ENCODE peak calls at places on chromosomes 11 and 22, in eight cellular contexts. K, Y, G, U, B, I, M and A are unnamed samples.

GRCh38 chr11:86116386-86116726 is 47.5 kb upstream of the PICALM start:
- DNase-seq in M (no peak), Y (no peak), B (peak; percentile 40), G (no peak), U (no peak), I (no peak), K (no peak), A (no peak)

GRCh38 chr11:115699733-115700132 is 195.5 kb upstream of the CADM1 start:
- DNase-seq in G (no peak), M (no peak), K (no peak), U (no peak), I (no peak), B (no peak), Y (no peak), A (no peak)

GRCh38 chr11:14908214-14908880 is 16.3 kb upstream of the CYP2R1 start:
- DNase-seq in I (no peak), U (peak; percentile 40), G (no peak), Y (peak; percentile 35), K (no peak), B (no peak), M (peak; percentile 33), A (peak; percentile 19)

GRCh38 chr11:74288911-74289310 is 22.5 kb downstream of the P4HA3 start:
- DNase-seq in U (no peak), M (no peak), G (no peak), I (no peak), K (no peak), B (no peak), Y (no peak), A (no peak)

GRCh38 chr11:100810666-100811065 is 123.6 kb downstream of the ARHGAP42 start:
- DNase-seq in I (no peak), U (no peak), G (no peak), M (no peak), K (no peak), Y (no peak), B (no peak), A (no peak)

GRCh38 chr11:15507592-15507991 is 392.9 kb downstream of the INSC start:
- DNase-seq in B (no peak), I (no peak), K (no peak), U (peak; percentile 41), G (no peak), M (no peak), Y (peak; percentile 5), A (no peak)

GRCh38 chr11:67318239-67318555 is 14.9 kb downstream of the SSH3 start:
- DNase-seq in I (no peak), G (no peak), B (no peak), M (no peak), K (no peak), U (no peak), Y (no peak), A (no peak)

GRCh38 chr22:38191746-38192474 is 9.9 kb upstream of the MAFF start:
- DNase-seq in Y (no peak), K (no peak), B (no peak), G (no peak), I (no peak), U (no peak), M (no peak), A (no peak)

GRCh38 chr11:125088576-125089455 is 22.6 kb downstream of the TMEM218 start:
- DNase-seq in M (no peak), Y (no peak), G (no peak), B (no peak), I (no peak), K (no peak), U (no peak), A (no peak)

GRCh38 chr11:12019337-12019736 is 10.9 kb upstream of the DKK3 start:
- DNase-seq in K (no peak), G (no peak), M (no peak), B (no peak), Y (peak; percentile 4), U (no peak), I (no peak), A (no peak)

GRCh38 chr22:27637604-27638003 is 164.0 kb downstream of the MN1 start:
- DNase-seq in I (no peak), M (no peak), G (no peak), U (no peak), B (peak; percentile 82), K (no peak), Y (no peak), A (no peak)

GRCh38 chr11:6677018-6677417 is 6.1 kb downstream of the MRPL17 start:
- DNase-seq in B (no peak), K (no peak), U (no peak), Y (no peak), I (no peak), M (no peak), G (no peak), A (no peak)

GRCh38 chr11:126061707-126062678 is 673 bp downstream of the CDON start:
- DNase-seq in M (peak; percentile 65), B (peak; percentile 25), I (peak; percentile 86), U (peak; percentile 39), G (peak; percentile 44), Y (peak; percentile 56), K (peak; percentile 65), A (peak; percentile 70)

GRCh38 chr11:47104337-47104950 is 72.2 kb downstream of the ARFGAP2 start:
- DNase-seq in U (no peak), B (peak; percentile 48), G (no peak), Y (no peak), K (no peak), M (peak; percentile 18), I (no peak), A (no peak)

GRCh38 chr22:17897411-17897810 is 123.1 kb upstream of the BID start:
- DNase-seq in M (no peak), U (no peak), B (no peak), G (no peak), K (no peak), Y (no peak), I (no peak), A (no peak)

GRCh38 chr11:83573097-83573496 is 286.9 kb upstream of the CCDC90B start:
- DNase-seq in I (no peak), Y (no peak), M (no peak), G (no peak), U (no peak), B (no peak), K (no peak), A (no peak)

GRCh38 chr11:2590951-2591754 is 108.6 kb downstream of the KCNQ1OT1 start:
- DNase-seq in Y (no peak), B (peak; percentile 4), K (peak; percentile 35), M (peak; percentile 33), I (no peak), U (no peak), G (no peak), A (peak; percentile 12)